ENCODE peak calls at places on chromosomes 7 and 10, in four cellular contexts. Z is heart left ventricle, K is H9, O is ovary. R is an unnamed sample.

GRCh38 chr7:70470751-70471150 is 661.2 kb upstream of the GALNT17 start:
- DNase-seq in Z (no peak), K (no peak), O (no peak), R (no peak)

GRCh38 chr7:117424090-117424829 is 3.0 kb downstream of the ASZ1 start:
- DNase-seq in Z (no peak), K (no peak), O (no peak), R (no peak)

GRCh38 chr10:104054430-104054829 is 31.2 kb downstream of the COL17A1 start:
- DNase-seq in Z (no peak), K (no peak), O (no peak), R (no peak)

GRCh38 chr10:77789016-77789415 is 137.5 kb downstream of the DLG5 start:
- DNase-seq in Z (no peak), K (no peak), O (no peak), R (no peak)

GRCh38 chr7:122833888-122834570 is 52.2 kb downstream of the CADPS2 start:
- DNase-seq in Z (no peak), K (no peak), O (no peak), R (no peak)

GRCh38 chr7:12731775-12732174 is 44.3 kb downstream of the ARL4A start:
- DNase-seq in Z (no peak), K (no peak), O (no peak), R (no peak)

GRCh38 chr10:60382946-60383681 is 6.6 kb downstream of the ANK3 start:
- DNase-seq in Z (no peak), K (no peak), O (no peak), R (no peak)

GRCh38 chr7:87046456-87046855 is 13.0 kb downstream of the ELAPOR2 start:
- DNase-seq in Z (no peak), K (no peak), O (no peak), R (no peak)

GRCh38 chr7:111492234-111492633 is 70.1 kb downstream of the IMMP2L start:
- DNase-seq in Z (no peak), K (no peak), O (no peak), R (no peak)

GRCh38 chr7:92932450-92932849 is 96.1 kb upstream of the CDK6 start:
- DNase-seq in Z (no peak), K (no peak), O (no peak), R (no peak)

GRCh38 chr7:113880467-113881040 is 38.3 kb downstream of the PPP1R3A start:
- DNase-seq in Z (no peak), K (no peak), O (no peak), R (no peak)

GRCh38 chr7:117127585-117128168 is 174.4 kb downstream of the ST7 start:
- DNase-seq in Z (peak), K (no peak), O (peak), R (peak)

GRCh38 chr10:69500864-69501468 is 49.7 kb downstream of the TSPAN15 start:
- DNase-seq in Z (no peak), K (peak), O (no peak), R (no peak)

GRCh38 chr7:108497082-108497725 is 28.7 kb downstream of the PNPLA8 start:
- DNase-seq in Z (peak), K (no peak), O (no peak), R (no peak)

GRCh38 chr7:124907490-124907889 is 22.1 kb downstream of the POT1 start:
- DNase-seq in Z (no peak), K (no peak), O (no peak), R (no peak)

GRCh38 chr10:21954132-21954531 is 49.4 kb downstream of the DNAJC1 start:
- DNase-seq in Z (no peak), K (no peak), O (no peak), R (no peak)

GRCh38 chr10:97574374-97575100 is 2.0 kb downstream of the ANKRD2 start:
- DNase-seq in Z (peak), K (peak), O (no peak), R (no peak)

GRCh38 chr7:93920496-93921189 is 892 bp upstream of the GNG11 start:
- DNase-seq in Z (no peak), K (no peak), O (no peak), R (no peak)

GRCh38 chr7:132485600-132486594 is 90.4 kb downstream of the PLXNA4 start:
- DNase-seq in Z (peak), K (no peak), O (peak), R (peak)

GRCh38 chr7:83161851-83162401 is 758 bp downstream of the PCLO start:
- DNase-seq in Z (no peak), K (no peak), O (no peak), R (no peak)

GRCh38 chr10:80204801-80205477 is 398 bp downstream of the ANXA11 start:
- DNase-seq in Z (peak), K (no peak), O (no peak), R (peak)

GRCh38 chr7:77913977-77914607 is 115.5 kb downstream of the PHTF2 start:
- DNase-seq in Z (no peak), K (no peak), O (no peak), R (no peak)

GRCh38 chr7:157501576-157501975 is 164.8 kb downstream of the DNAJB6 start:
- DNase-seq in Z (no peak), K (peak), O (no peak), R (no peak)

GRCh38 chr7:35253680-35254495 is at the start of gene TBX20:
- DNase-seq in Z (peak), K (peak), O (no peak), R (no peak)

GRCh38 chr7:134750083-134751062 is 29.1 kb upstream of the CALD1 start:
- DNase-seq in Z (peak), K (peak), O (peak), R (peak)

DNA sequence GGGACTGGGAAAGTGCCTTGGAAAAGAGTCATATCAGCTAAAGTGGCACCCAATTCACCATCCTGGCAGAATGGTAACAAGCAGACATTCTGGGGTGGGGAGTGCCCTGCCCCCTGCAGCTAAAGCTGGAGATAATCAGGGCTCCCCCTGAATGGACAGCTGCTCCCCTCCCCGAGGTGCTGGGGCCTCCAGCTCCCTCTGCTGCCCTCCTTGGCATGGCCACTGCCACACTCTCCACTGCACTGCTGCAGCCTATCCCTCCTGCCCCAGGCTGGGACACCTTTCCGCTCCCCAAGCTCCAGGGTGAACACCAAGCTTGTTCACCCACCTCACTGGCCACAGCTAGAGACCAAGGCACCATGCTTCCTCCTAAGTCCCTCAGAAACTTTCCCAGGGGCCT is 9.8 kb upstream of the PARD3 start:
- DNase-seq in Z (no peak), K (peak), O (no peak), R (no peak)
- TF ChIP-seq CTCF in Z (no peak), K (no peak), O (no peak), R (no peak)

DNA sequence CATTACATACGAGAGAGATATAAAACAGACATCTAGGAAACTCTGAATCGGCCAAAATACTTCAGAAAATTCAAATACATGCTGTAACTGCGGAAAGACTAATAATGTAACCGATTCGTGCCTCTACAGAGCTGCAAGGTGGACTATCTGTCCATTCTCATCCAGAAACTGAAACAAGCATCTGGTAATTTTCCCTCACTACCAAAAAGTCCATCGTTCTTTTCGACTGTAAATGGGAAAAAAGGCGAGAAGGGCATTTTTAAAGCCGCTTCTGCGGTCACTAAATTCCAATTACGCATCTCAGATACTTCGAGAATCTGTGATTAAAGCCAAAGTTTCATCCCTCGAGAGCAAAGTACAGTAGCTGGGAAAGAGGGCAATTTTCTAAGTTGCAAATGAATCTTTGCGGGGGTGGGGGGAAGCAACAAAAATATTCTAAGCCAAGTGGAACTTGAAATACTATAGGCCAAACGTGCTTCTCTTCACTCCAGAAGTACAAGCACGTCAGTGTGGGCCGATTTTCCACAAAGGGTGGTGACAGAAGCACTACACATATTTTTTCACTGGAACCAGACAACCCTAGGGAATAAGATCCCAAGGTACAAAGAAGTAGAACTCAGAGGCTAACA is 1.2 kb downstream of the OGA start:
- DNase-seq in Z (no peak), K (no peak), O (no peak), R (no peak)
- H3K27ac ChIP-seq in Z (peak), K (no peak), O (peak), R (peak)

GRCh38 chr10:85430991-85431390 is 935.6 kb downstream of the GRID1 start:
- DNase-seq in Z (no peak), K (no peak), O (no peak), R (no peak)
- TF ChIP-seq CTCF in Z (no peak), K (no peak), O (no peak), R (no peak)

GRCh38 chr10:117457932-117458331 is 82.7 kb upstream of the PDZD8 start:
- DNase-seq in Z (no peak), K (no peak), O (no peak), R (no peak)
- H3K27ac ChIP-seq in Z (no peak), K (no peak), O (no peak), R (no peak)

GRCh38 chr10:46268076-46268881 is 18.5 kb upstream of the ANTXRL start:
- DNase-seq in Z (no peak), K (no peak), O (no peak), R (peak)

GRCh38 chr10:46270086-46270811 is 16.5 kb upstream of the ANTXRL start:
- DNase-seq in Z (no peak), K (peak), O (no peak), R (no peak)

GRCh38 chr10:46272863-46273415 is 13.9 kb upstream of the ANTXRL start:
- DNase-seq in Z (no peak), K (peak), O (no peak), R (no peak)

GRCh38 chr10:46277840-46278239 is 9.0 kb upstream of the ANTXRL start:
- DNase-seq in Z (no peak), K (no peak), O (no peak), R (no peak)

DNA sequence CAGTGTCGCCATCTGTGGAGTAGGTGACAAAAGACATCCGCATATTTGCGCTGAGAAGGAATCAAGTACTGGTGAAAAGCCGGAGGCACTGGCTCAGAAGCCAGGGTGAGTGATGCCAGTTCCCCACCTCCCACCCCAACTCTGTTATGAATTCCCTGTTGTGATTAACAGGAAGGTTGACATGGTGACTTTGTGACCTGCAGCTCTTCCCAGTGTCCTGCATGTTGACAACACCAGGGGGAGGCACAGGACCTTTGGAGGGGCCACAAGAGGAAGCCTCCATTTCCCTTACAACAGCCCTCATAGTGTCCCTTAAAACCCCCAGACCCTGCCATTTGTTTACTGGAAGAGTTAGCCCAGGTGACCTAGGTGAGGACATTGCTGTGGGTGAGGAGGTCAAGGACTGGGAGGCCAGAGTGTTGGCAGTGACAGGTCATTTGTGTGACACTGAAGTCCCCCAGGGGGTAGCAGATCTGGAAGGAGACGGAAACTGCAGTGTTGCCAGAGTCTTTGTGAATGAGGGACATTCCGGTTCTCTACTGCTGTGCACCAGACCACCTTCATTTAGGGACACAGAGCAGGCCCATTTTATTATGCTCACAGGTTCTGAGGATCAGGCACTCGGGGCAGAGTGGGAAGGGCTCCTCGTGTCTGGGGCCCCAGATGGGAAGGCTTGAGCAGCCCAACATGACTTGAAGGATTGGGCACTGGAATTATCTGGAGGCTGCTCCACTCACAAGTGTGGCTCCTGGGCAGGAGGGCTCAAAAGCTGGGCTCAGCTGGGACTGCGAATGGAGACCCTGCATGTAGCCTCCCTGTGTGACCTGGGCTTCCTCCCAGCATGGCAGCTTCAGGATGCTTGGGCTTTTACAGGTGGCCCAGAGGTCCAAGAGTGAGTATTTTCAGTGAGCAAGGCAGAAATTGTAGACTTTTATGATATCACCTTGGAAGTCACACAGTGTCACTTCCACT is 13.0 kb upstream of the ANTXRL start:
- DNase-seq in Z (no peak), K (peak), O (no peak), R (no peak)
- TF ChIP-seq CTCF in Z (no peak), K (peak), O (no peak), R (no peak)

GRCh38 chr10:102670871-102671434 is 26.7 kb downstream of the TRIM8 start:
- DNase-seq in Z (no peak), K (peak), O (no peak), R (no peak)
- H3K27ac ChIP-seq in Z (no peak), K (no peak), O (no peak), R (no peak)

DNA sequence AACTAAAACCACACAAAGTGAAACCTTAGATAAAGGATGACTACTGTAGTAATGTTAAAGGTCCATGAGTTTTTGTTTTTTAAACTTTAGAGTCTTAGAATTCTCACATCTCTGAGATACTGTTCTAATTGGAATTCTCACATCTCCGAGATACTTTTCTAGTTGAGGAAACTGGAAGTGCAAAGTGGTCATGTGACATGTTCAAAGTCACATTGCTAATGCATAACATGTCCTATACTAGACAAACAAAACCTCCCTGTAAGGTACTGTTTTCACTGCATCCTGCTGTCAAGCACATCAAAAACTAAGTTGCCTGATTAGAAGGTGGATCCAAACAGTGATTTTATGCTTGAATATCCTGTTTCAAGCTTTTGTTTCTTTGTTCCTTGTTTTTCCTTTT is 13.9 kb downstream of the TAX1BP1 start:
- DNase-seq in Z (no peak), K (no peak), O (no peak), R (no peak)
- TF ChIP-seq CTCF in Z (no peak), K (no peak), O (no peak), R (no peak)

DNA sequence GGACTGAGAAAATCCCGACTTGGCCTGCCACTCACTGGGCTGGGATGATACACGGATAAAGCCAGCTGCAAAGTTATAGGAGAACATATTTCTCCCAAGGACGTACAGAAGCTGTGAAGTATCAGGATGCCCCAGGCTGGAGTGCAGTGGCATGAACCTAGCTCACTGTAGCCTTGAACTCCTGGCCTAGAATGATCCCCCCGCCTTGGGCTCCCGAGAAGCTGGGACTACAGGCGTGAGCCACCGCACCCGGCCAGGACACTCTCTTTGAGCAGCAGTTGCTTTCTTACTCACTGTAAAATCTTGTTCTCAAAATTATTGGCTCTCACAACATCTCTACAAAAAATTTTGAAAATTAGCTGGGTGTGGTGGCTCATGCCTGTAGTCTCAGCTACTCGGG is 50.4 kb downstream of the CLEC2L start:
- DNase-seq in Z (no peak), K (no peak), O (no peak), R (no peak)
- H3K27ac ChIP-seq in Z (peak), K (no peak), O (no peak), R (no peak)

R was measured in CD4-positive, alpha-beta T cell.